ENCODE peak calls at places on chromosomes 11 and 22, in four cellular contexts. K is HCT116, W is HepG2, S is breast epithelium. A is an unnamed sample.

GRCh38 chr11:13963949-13964770 is 1.6 kb downstream of the SPON1 start:
- DNase-seq in S (no peak), W (no peak), K (no peak), A (peak; percentile 85)

GRCh38 chr11:43918662-43919061 is 23.8 kb upstream of the C11orf96 start:
- DNase-seq in W (no peak), K (no peak), S (no peak), A (no peak)

GRCh38 chr11:108632041-108632440 is 32.8 kb upstream of the DDX10 start:
- DNase-seq in K (no peak), W (no peak), S (no peak), A (no peak)

GRCh38 chr11:103234974-103235373 is 125.7 kb downstream of the DYNC2H1 start:
- DNase-seq in K (no peak), W (no peak), S (no peak), A (no peak)

GRCh38 chr22:36197065-36197440 is 4.6 kb downstream of the APOL4 start:
- DNase-seq in W (no peak), K (no peak), S (no peak), A (no peak)

GRCh38 chr22:25475554-25476022 is 88.9 kb upstream of the GRK3 start:
- DNase-seq in W (no peak), K (no peak), S (no peak), A (no peak)

GRCh38 chr11:132402056-132402684 is 1031.8 kb downstream of the NTM start:
- DNase-seq in K (no peak), S (no peak), W (no peak), A (no peak)

GRCh38 chr11:130817608-130817944 is 98.7 kb downstream of the SNX19 start:
- DNase-seq in S (no peak), K (no peak), W (no peak), A (no peak)

GRCh38 chr11:93939084-93939780 is 81.9 kb upstream of the HEPHL1 start:
- DNase-seq in W (no peak), K (no peak), S (no peak), A (no peak)

GRCh38 chr11:27294654-27295053 is 68.4 kb downstream of the CCDC34 start:
- DNase-seq in K (no peak), W (no peak), S (no peak), A (no peak)

GRCh38 chr11:74541466-74541865 is 47.9 kb upstream of the LIPT2 start:
- DNase-seq in W (no peak), S (no peak), K (no peak), A (no peak)

GRCh38 chr11:100955318-100955717 is 174.3 kb downstream of the PGR start:
- DNase-seq in S (no peak), W (no peak), K (no peak), A (no peak)

GRCh38 chr22:28750471-28750881 is 8.6 kb downstream of the HSCB start:
- DNase-seq in W (no peak), S (no peak), K (no peak), A (no peak)

GRCh38 chr11:133936551-133936950 is 20.2 kb downstream of the IGSF9B start:
- DNase-seq in S (no peak), W (no peak), K (no peak), A (no peak)

GRCh38 chr11:76724162-76724768 is 53.7 kb upstream of the LRRC32 start:
- DNase-seq in W (no peak), K (no peak), S (no peak), A (no peak)

GRCh38 chr11:22808559-22809197 is 20.9 kb downstream of the SVIP start:
- DNase-seq in K (no peak), S (no peak), W (no peak), A (no peak)

GRCh38 chr11:45145421-45146071 is 893 bp upstream of the PRDM11 start:
- DNase-seq in S (no peak), W (no peak), K (no peak), A (peak; percentile 87)

GRCh38 chr11:72333657-72334056 is 89.7 kb upstream of the PHOX2A start:
- DNase-seq in S (no peak), W (no peak), K (no peak), A (no peak)

GRCh38 chr11:15114501-15115475 is at the start of gene INSC:
- DNase-seq in S (no peak), W (no peak), K (no peak), A (no peak)

GRCh38 chr11:7413961-7414728 is 71.2 kb upstream of the OLFML1 start:
- DNase-seq in W (peak; percentile 2), S (no peak), K (no peak), A (no peak)

GRCh38 chr11:130776044-130776390 is 140.3 kb downstream of the SNX19 start:
- DNase-seq in S (no peak), K (no peak), W (no peak), A (no peak)

GRCh38 chr11:76615950-76616349 is 54.6 kb downstream of the LRRC32 start:
- DNase-seq in S (no peak), W (no peak), K (no peak), A (no peak)

GRCh38 chr11:59574467-59574866 is 41.1 kb downstream of the OSBP start:
- DNase-seq in S (no peak), W (no peak), K (no peak), A (no peak)

GRCh38 chr11:114076974-114077373 is 17.5 kb downstream of the ZBTB16 start:
- DNase-seq in K (no peak), W (no peak), S (no peak), A (no peak)

GRCh38 chr11:62577046-62577708 is 3.5 kb upstream of the EEF1G start:
- DNase-seq in K (no peak), S (no peak), W (no peak), A (no peak)

GRCh38 chr11:27552356-27552755 is 45.8 kb upstream of the LIN7C start:
- DNase-seq in W (no peak), K (no peak), S (no peak), A (no peak)

GRCh38 chr22:28917747-28918543 is 34.6 kb downstream of the ZNRF3 start:
- DNase-seq in K (peak; percentile 74), W (peak; percentile 86), S (no peak), A (no peak)

GRCh38 chr22:36088292-36088691 is 59.7 kb upstream of the RBFOX2 start:
- DNase-seq in K (no peak), W (no peak), S (no peak), A (no peak)

GRCh38 chr11:111512296-111513239 is at the start of gene BTG4:
- DNase-seq in W (no peak), S (no peak), K (no peak), A (no peak)

GRCh38 chr11:61737131-61737530 is 15.3 kb upstream of the MYRF start:
- DNase-seq in K (no peak), W (no peak), S (no peak), A (no peak)

GRCh38 chr11:129695543-129696308 is 119.9 kb upstream of the TMEM45B start:
- DNase-seq in K (peak; percentile 21), S (peak; percentile 44), W (peak; percentile 46), A (no peak)

GRCh38 chr11:96827164-96827563 is 437.4 kb downstream of the JRKL start:
- DNase-seq in W (no peak), K (no peak), S (no peak), A (no peak)

DNA sequence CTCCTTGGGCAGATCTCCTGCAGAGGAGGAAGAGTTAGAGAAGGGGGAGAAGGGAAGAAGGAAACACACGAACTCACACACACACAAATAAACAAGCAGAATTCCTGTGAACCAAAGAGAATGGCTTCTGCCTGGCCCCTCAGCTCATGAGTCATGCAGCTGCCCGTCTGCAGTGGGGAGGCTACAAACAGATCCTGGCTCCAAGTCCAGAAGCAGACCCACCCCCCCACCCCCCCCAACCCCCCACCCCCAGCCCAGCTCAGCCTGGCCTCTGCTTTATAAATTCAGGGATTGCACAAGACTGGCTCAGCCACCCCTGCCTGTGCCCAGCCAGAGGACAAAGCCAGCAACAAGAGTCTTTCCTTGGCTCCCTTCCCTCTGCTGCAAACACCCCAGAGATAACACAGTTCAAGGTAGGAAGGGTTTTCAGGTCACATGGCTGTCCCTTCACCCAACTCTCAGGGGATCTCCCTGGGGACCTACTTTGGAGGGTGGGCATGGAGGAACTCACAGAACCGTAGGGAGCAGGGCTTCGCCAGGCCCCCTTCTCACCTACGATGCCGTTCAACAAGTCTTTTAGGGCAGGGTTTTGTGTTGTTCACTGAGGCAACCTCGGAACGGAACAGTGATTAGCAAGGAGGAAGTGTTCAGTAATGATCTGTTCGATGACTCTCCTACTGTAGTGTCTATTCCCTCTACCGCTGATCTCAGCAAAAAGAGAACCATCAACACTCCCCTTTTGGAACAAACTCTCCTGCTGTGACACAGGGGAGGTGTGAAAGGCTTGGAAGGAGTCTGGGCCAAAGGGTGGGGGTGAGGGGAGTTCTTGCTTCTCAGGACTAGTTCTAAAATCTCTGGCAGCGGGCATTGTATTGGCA is 35.5 kb downstream of the RPL27A start:
- DNase-seq in W (peak; percentile 83), S (peak; percentile 74), K (no peak), A (no peak)
- TF ChIP-seq POLR2AphosphoS5 in W (no peak), S (peak; percentile 43), K (no peak), A (no peak)

DNA sequence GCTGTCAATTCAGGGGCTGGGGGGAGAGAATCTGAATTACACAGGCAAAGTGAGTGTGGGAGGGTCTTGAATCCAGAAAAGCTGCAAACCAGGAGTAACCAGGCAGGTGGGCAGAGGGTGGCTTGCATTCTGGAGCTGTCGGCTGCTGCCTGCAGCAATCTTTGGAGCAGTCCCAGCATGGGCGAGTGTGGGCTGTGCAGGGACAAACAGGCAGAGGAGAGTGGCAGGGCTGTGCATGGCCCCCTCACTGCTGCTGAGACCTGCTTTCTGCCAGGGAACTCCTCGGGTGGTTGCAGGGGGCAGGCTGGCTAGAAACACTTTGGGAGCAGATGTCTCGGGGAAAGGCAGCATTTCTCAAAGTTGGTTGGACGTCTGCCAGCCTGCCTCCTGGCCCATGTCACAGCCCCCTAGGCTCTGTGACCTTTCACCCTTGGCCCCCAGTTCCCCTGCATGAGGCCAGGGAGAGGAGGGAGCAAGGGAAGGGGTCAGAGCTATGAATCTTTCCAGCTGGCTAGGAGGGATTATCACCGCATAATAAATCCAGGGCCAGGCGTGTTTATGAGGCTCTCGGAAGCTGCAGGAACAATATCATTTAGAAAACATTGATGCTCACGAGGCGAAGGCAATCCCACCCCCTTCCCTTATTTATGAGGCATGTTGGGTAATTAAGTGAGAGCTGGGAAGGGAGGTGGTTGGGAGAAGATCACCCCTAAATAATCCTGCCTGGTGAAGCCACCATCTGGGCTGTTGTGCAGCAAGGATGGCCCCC is 212.3 kb upstream of the NCAM1 start:
- DNase-seq in K (no peak), S (no peak), W (no peak), A (no peak)
- TF ChIP-seq CTCF in K (no peak), S (no peak), W (no peak), A (no peak)

DNA sequence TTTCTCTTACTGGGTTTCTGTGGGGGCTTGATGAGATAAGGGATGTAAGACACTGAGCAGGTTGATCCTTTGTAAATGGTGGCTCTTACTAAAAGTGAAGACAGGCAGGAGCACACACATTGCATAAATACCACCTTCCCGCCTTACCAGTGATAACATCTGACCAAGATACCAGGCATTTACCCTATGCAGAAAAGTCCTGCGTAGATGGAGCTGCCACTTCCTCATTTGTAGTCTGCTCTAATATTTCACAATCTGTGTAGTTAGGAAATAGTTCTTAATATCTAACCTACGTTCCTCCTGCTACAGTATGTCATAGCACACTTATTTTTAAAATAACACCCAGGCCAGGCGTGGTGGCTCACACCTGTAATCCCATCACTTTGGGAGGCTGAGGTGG is 23.9 kb upstream of the SWAP70 start:
- DNase-seq in S (no peak), K (no peak), W (no peak), A (no peak)
- H3K4me1 ChIP-seq in S (no peaks in the 10 kb centered on the region), K (no peaks in the 10 kb centered on the region), W (peaks cover 24% of the 10 kb centered on the region), A (peaks cover 4% of the 10 kb centered on the region)

GRCh38 chr11:1202776-1203504 is 19.9 kb upstream of the MUC5B start:
- DNase-seq in K (peak; percentile 23), W (peak; percentile 24), S (no peak), A (no peak)
- TF ChIP-seq POLR2AphosphoS5 in K (no peak), W (no peak), S (no peak), A (no peak)

A was measured in vagina.